ENCODE peak calls at places on chromosomes 4 and X, in seven cellular contexts. K is activated CD4-positive, alpha-beta T cell treated with anti-CD3 and anti-CD28 coated beads for 36 hours; R is ELR; G is activated CD8-positive, alpha-beta memory T cell treated with anti-CD3 and anti-CD28 coated beads, Interleukin-2, amount 10 ng/mL, durations not matched to agents 7 days and 5 days; N is bronchial epithelial cell; S is stimulated activated CD4-positive, alpha-beta T cell treated with anti-CD3 and anti-CD28 coated beads, TNF-alpha, amount 100 ng/mL, for 24 hours; H is activated CD4-positive, CD25-positive, alpha-beta regulatory T cell. V is an unnamed sample.

GRCh38 chr4:2142630-2143427 is 83.7 kb downstream of the NAT8L start:
- DNase-seq in K (no peak), R (no peak), G (no peak), N (no peak), S (no peak), H (no peak), V (no peak)

GRCh38 chr4:102344955-102345794 is at the start of gene SLC39A8:
- DNase-seq in K (peak), R (peak), G (peak), N (peak), S (peak), H (peak), V (peak)

GRCh38 chr4:106369456-106370060 is 980 bp upstream of the GIMD1 start:
- DNase-seq in K (peak), R (peak), G (no peak), N (peak), S (no peak), H (no peak), V (peak)

GRCh38 chr4:88021824-88022223 is 14.4 kb downstream of the PKD2 start:
- DNase-seq in K (no peak), R (no peak), G (no peak), N (no peak), S (no peak), H (no peak), V (no peak)

GRCh38 chr4:25817059-25817681 is 45.6 kb downstream of the SEL1L3 start:
- DNase-seq in K (no peak), R (peak), G (no peak), N (peak), S (no peak), H (no peak), V (no peak)

GRCh38 chr4:98627883-98628282 is 30.5 kb downstream of the TSPAN5 start:
- DNase-seq in K (no peak), R (peak), G (no peak), N (peak), S (no peak), H (no peak), V (no peak)

GRCh38 chrX:39491548-39492297 is 606.0 kb downstream of the BCOR start:
- DNase-seq in K (peak), R (no peak), G (peak), N (no peak), S (peak), H (peak), V (peak)

GRCh38 chr4:31701256-31701655 is 981.1 kb downstream of the PCDH7 start:
- DNase-seq in K (no peak), R (no peak), G (no peak), N (no peak), S (no peak), H (no peak), V (no peak)

GRCh38 chr4:109444182-109444844 is 10.7 kb downstream of the SEC24B start:
- DNase-seq in K (no peak), R (no peak), G (no peak), N (no peak), S (no peak), H (no peak), V (no peak)

GRCh38 chr4:26860157-26860921 is at the start of gene STIM2:
- DNase-seq in K (peak), R (peak), G (peak), N (peak), S (peak), H (peak), V (peak)

GRCh38 chr4:176789955-176790354 is 2.8 kb downstream of the VEGFC start:
- DNase-seq in K (no peak), R (peak), G (no peak), N (peak), S (no peak), H (no peak), V (peak)

GRCh38 chr4:182608525-182608924 is 308.7 kb downstream of the DCTD start:
- DNase-seq in K (no peak), R (no peak), G (no peak), N (no peak), S (no peak), H (no peak), V (no peak)

GRCh38 chr4:95545526-95545925 is 3.2 kb downstream of the UNC5C start:
- DNase-seq in K (no peak), R (no peak), G (no peak), N (no peak), S (no peak), H (no peak), V (no peak)

GRCh38 chr4:102598759-102599379 is 97.7 kb downstream of the NFKB1 start:
- DNase-seq in K (peak), R (no peak), G (no peak), N (no peak), S (peak), H (no peak), V (no peak)

GRCh38 chr4:66355328-66355727 is 685.0 kb upstream of the EPHA5 start:
- DNase-seq in K (no peak), R (no peak), G (no peak), N (no peak), S (no peak), H (no peak), V (no peak)

GRCh38 chrX:55778322-55778721 is 60.8 kb downstream of the RRAGB start:
- DNase-seq in K (no peak), R (no peak), G (no peak), N (no peak), S (no peak), H (no peak), V (no peak)

GRCh38 chr4:84792366-84793301 is 173.9 kb downstream of the WDFY3 start:
- DNase-seq in K (no peak), R (no peak), G (no peak), N (no peak), S (no peak), H (no peak), V (peak)

GRCh38 chrX:78035061-78035460 is 65.6 kb upstream of the PGAM4 start:
- DNase-seq in K (no peak), R (no peak), G (no peak), N (no peak), S (no peak), H (no peak), V (no peak)

GRCh38 chr4:153676491-153676890 is 7.6 kb upstream of the TLR2 start:
- DNase-seq in K (no peak), R (peak), G (no peak), N (peak), S (no peak), H (no peak), V (no peak)

GRCh38 chrX:71953391-71953790 is 42.7 kb downstream of the NHSL2 start:
- DNase-seq in K (no peak), R (peak), G (no peak), N (no peak), S (no peak), H (no peak), V (no peak)

GRCh38 chr4:7672601-7673000 is 237.9 kb upstream of the PSAPL1 start:
- DNase-seq in K (no peak), R (no peak), G (no peak), N (no peak), S (no peak), H (no peak), V (no peak)

GRCh38 chrX:153878969-153879653 is 6.9 kb downstream of the L1CAM start:
- DNase-seq in K (peak), R (no peak), G (no peak), N (no peak), S (no peak), H (no peak), V (no peak)

GRCh38 chr4:101711590-101712255 is 78.8 kb upstream of the BANK1 start:
- DNase-seq in K (no peak), R (peak), G (no peak), N (no peak), S (no peak), H (no peak), V (no peak)

GRCh38 chrX:71622347-71623104 is 4.2 kb upstream of the CXCR3 start:
- DNase-seq in K (peak), R (peak), G (peak), N (peak), S (peak), H (peak), V (peak)

GRCh38 chr4:36187723-36188333 is 56.5 kb downstream of the ARAP2 start:
- DNase-seq in K (no peak), R (peak), G (no peak), N (peak), S (no peak), H (no peak), V (peak)

GRCh38 chr4:146033149-146033548 is 94.5 kb upstream of the ZNF827 start:
- DNase-seq in K (no peak), R (no peak), G (no peak), N (peak), S (no peak), H (no peak), V (peak)

V was measured in small intestine.